ENCODE peak calls at places on chromosomes 2 and 18, in ten cellular contexts. Q is left ventricle myocardium inferior; C is mammary epithelial cell; Y is dorsolateral prefrontal cortex; S is neural progenitor cell; L is tibial artery; O is CD8-positive, alpha-beta T cell; B is CD4-positive, alpha-beta T cell; J is GM23338; N is cardiac muscle cell. D is an unnamed sample.

GRCh38 chr2:105803773-105804172 is 59.1 kb downstream of the NCK2 start:
- DNase-seq in Q (no peak), C (peak; percentile 52), Y (no peak), S (no peak), L (no peak), O (no peak), B (no peak), J (no peak), N (no peak), D (no peak)

GRCh38 chr2:236176417-236176816 is 8.2 kb upstream of the GBX2 start:
- DNase-seq in Q (no peak), C (no peak), Y (no peak), S (peak; percentile 79), L (no peak), O (no peak), B (no peak), J (peak; percentile 81), N (peak; percentile 58), D (no peak)

GRCh38 chr18:74435740-74436139 is 21.4 kb downstream of the DIPK1C start:
- DNase-seq in Q (no peak), C (no peak), Y (no peak), S (no peak), L (no peak), O (no peak), B (no peak), J (no peak), N (no peak), D (no peak)

GRCh38 chr2:23436346-23437099 is 51.5 kb downstream of the KLHL29 start:
- DNase-seq in Q (no peak), C (peak; percentile 68), Y (no peak), S (no peak), L (no peak), O (no peak), B (peak; percentile 10), J (peak; percentile 54), N (no peak), D (no peak)

GRCh38 chr18:23573948-23574431 is 12.3 kb downstream of the NPC1 start:
- DNase-seq in Q (no peak), C (peak; percentile 86), Y (no peak), S (no peak), L (no peak), O (peak; percentile 17), B (peak; percentile 11), J (peak; percentile 37), N (peak; percentile 65), D (no peak)

GRCh38 chr2:94923196-94923595 is 52.0 kb downstream of the TEKT4 start:
- DNase-seq in Q (no peak), C (peak; percentile 56), Y (no peak), S (no peak), L (no peak), O (no peak), B (no peak), J (no peak), N (no peak), D (no peak)

GRCh38 chr2:105770162-105770561 is 25.4 kb downstream of the NCK2 start:
- DNase-seq in Q (no peak), C (no peak), Y (no peak), S (no peak), L (no peak), O (no peak), B (no peak), J (no peak), N (no peak), D (no peak)

GRCh38 chr2:78992807-78993517 is 32.5 kb upstream of the REG3G start:
- DNase-seq in Q (no peak), C (no peak), Y (peak; percentile 45), S (peak; percentile 59), L (no peak), O (no peak), B (no peak), J (peak; percentile 83), N (no peak), D (no peak)

GRCh38 chr2:16774091-16774490 is 108.5 kb upstream of the CYRIA start:
- DNase-seq in Q (no peak), C (no peak), Y (no peak), S (no peak), L (no peak), O (no peak), B (no peak), J (peak; percentile 40), N (peak; percentile 7), D (no peak)

GRCh38 chr2:71620116-71620515 is 166.8 kb downstream of the DYSF start:
- DNase-seq in Q (no peak), C (no peak), Y (no peak), S (no peak), L (no peak), O (no peak), B (no peak), J (no peak), N (no peak), D (no peak)

GRCh38 chr2:185291035-185291647 is 447.5 kb upstream of the FSIP2 start:
- DNase-seq in Q (no peak), C (peak; percentile 53), Y (no peak), S (peak; percentile 82), L (no peak), O (no peak), B (no peak), J (peak; percentile 86), N (peak; percentile 54), D (peak; percentile 18)

GRCh38 chr2:223465793-223466192 is 136.4 kb downstream of the SCG2 start:
- DNase-seq in Q (peak; percentile 76), C (peak; percentile 94), Y (no peak), S (no peak), L (peak; percentile 92), O (no peak), B (no peak), J (no peak), N (peak; percentile 99), D (peak; percentile 73)

DNA sequence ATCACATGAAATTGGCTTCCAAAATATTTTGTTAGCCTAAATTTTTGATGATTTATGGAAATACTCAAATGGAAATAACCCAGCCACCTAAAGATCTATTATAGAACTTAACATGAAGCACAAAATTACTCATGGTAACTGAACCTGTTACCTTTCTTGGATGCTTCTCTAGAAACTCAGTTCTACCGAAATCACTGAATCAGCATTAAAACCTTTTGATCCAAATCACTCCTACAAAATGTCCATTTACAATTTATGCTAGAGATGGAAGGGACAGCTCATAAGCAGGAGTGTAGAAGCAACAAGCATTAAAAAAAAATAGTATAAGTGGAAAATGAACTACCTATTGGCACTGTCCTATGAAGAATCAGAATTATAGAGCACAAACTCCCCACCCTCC is 2.1 kb downstream of the PRPF40A start:
- DNase-seq in Q (no peak), C (no peak), Y (no peak), S (no peak), L (no peak), O (no peak), B (no peak), J (no peak), N (no peak), D (no peak)
- H3K27ac ChIP-seq in Q (no peak overlapping the region), C (no peak overlapping the region), Y (no peak overlapping the region), S (no peak overlapping the region), L (no peak overlapping the region), O (no peak overlapping the region), B (no peak overlapping the region), J (no peak overlapping the region), N (no peak overlapping the region), D (no peak overlapping the region)

DNA sequence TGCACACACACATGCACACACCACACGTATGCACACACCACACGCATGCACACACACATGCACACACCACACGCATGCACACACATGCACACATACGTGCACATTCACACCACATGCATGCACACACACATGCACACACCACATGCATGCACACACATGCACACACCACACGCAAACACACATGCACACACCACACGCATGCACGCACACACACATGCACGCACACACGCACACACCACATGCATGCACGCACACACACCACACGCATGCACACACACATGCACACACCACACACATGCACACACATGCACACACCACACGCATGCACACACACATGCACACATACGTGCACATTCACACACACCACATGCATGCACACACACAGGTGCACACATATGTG is 169.8 kb upstream of the SALL3 start:
- DNase-seq in Q (no peak), C (no peak), Y (no peak), S (no peak), L (no peak), O (no peak), B (no peak), J (no peak), N (no peak), D (no peak)
- H3K27ac ChIP-seq in Q (no peak overlapping the region), C (no peak overlapping the region), Y (no peak overlapping the region), S (no peak overlapping the region), L (no peak overlapping the region), O (no peak overlapping the region), B (no peak overlapping the region), J (no peak overlapping the region), N (no peak overlapping the region), D (no peak overlapping the region)

DNA sequence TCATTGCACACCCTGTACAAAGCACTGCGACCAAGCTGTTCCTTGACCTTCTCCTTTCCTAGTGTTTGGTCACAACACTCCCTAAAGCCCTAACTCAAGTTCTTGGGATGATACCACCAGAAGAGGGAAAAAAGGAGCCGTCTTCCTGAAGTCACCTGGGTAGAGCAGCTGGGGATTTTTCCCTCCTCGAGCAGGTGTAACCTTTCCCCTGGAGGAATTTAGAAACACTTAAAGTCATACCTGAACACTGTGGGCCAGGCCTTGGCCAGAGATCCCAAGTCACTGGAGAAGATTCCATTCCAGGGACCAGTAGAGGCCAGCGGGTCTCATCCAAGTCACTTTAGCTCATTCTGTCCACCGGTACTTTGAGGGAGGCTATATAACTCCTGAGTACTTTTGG is 13.2 kb downstream of the EPAS1 start:
- DNase-seq in Q (no peak), C (no peak), Y (no peak), S (no peak), L (no peak), O (no peak), B (no peak), J (no peak), N (no peak), D (no peak)
- H3K27ac ChIP-seq in Q (peak overlapping the region; percentile 99), C (peak overlapping the region; percentile 52), Y (no peak overlapping the region), S (no peak overlapping the region), L (peak overlapping the region; percentile 83), O (no peak overlapping the region), B (no peak overlapping the region), J (no peak overlapping the region), N (no peak overlapping the region), D (peak overlapping the region; percentile 80)

GRCh38 chr2:68251187-68251854 is 1.0 kb downstream of the PPP3R1 start:
- DNase-seq in Q (peak; percentile 53), C (peak; percentile 84), Y (no peak), S (peak; percentile 89), L (peak; percentile 65), O (peak; percentile 68), B (peak; percentile 70), J (peak; percentile 93), N (peak; percentile 82), D (peak; percentile 60)

GRCh38 chr2:68252407-68253210 is at the start of gene PPP3R1:
- DNase-seq in Q (peak; percentile 96), C (peak; percentile 95), Y (peak; percentile 94), S (peak; percentile 98), L (peak; percentile 93), O (peak; percentile 93), B (peak; percentile 95), J (peak; percentile 95), N (peak; percentile 99), D (peak; percentile 84)

GRCh38 chr2:68251855-68252406 is 401 bp downstream of the PPP3R1 start:
- DNase-seq in Q (peak; percentile 41), C (no peak), Y (no peak), S (peak; percentile 72), L (peak; percentile 19), O (peak; percentile 7), B (peak; percentile 37), J (peak; percentile 32), N (peak; percentile 22), D (no peak)

GRCh38 chr2:68255736-68256450 is 3.6 kb upstream of the PPP3R1 start:
- DNase-seq in Q (no peak), C (peak; percentile 46), Y (no peak), S (peak; percentile 14), L (no peak), O (no peak), B (no peak), J (peak; percentile 62), N (peak; percentile 22), D (no peak)

GRCh38 chr2:68253211-68254068 is 1.1 kb upstream of the PPP3R1 start:
- DNase-seq in Q (no peak), C (peak; percentile 42), Y (no peak), S (peak; percentile 51), L (no peak), O (no peak), B (no peak), J (no peak), N (peak; percentile 41), D (no peak)
- H3K27ac ChIP-seq in Q (peak overlapping the region; percentile 97), C (peak overlapping the region; percentile 91), Y (peak overlapping the region; percentile 94), S (peak overlapping the region; percentile 78), L (peak overlapping the region; percentile 96), O (peak overlapping the region; percentile 91), B (peak overlapping the region; percentile 92), J (peak overlapping the region; percentile 53), N (peak overlapping the region; percentile 99), D (peak overlapping the region; percentile 93)